ENCODE peak calls at places on chromosome 13, in four cellular contexts. One of them, this sample, is unnamed.

GRCh38 chr13:80923907-80924306 is 583.0 kb upstream of the SPRY2 start:
- DNase-seq in naive thymus-derived CD8-positive, alpha-beta T cell: no peak
- DNase-seq in non-pigmented ciliary epithelial cell: no peak
- DNase-seq in activated CD4-positive, alpha-beta T cell treated with anti-CD3 and anti-CD28 coated beads, Interleukin-2, amount 50 U/mL, for 1 hour: no peak
- DNase-seq in this sample: peak

GRCh38 chr13:104871456-104871855 is 1664.0 kb downstream of the EFNB2 start:
- DNase-seq in activated CD4-positive, alpha-beta T cell treated with anti-CD3 and anti-CD28 coated beads, Interleukin-2, amount 50 U/mL, for 1 hour: no peak
- DNase-seq in non-pigmented ciliary epithelial cell: no peak
- DNase-seq in naive thymus-derived CD8-positive, alpha-beta T cell: no peak
- DNase-seq in this sample: no peak

GRCh38 chr13:112118451-112119064 is 51.6 kb downstream of the SOX1 start:
- DNase-seq in naive thymus-derived CD8-positive, alpha-beta T cell: no peak
- DNase-seq in non-pigmented ciliary epithelial cell: no peak
- DNase-seq in activated CD4-positive, alpha-beta T cell treated with anti-CD3 and anti-CD28 coated beads, Interleukin-2, amount 50 U/mL, for 1 hour: no peak
- DNase-seq in this sample: no peak

GRCh38 chr13:91406619-91407018 is 8.2 kb downstream of the GPC5 start:
- DNase-seq in activated CD4-positive, alpha-beta T cell treated with anti-CD3 and anti-CD28 coated beads, Interleukin-2, amount 50 U/mL, for 1 hour: no peak
- DNase-seq in non-pigmented ciliary epithelial cell: no peak
- DNase-seq in naive thymus-derived CD8-positive, alpha-beta T cell: no peak
- DNase-seq in this sample: no peak

GRCh38 chr13:45036206-45036605 is 46.9 kb downstream of the GPALPP1 start:
- DNase-seq in non-pigmented ciliary epithelial cell: no peak
- DNase-seq in activated CD4-positive, alpha-beta T cell treated with anti-CD3 and anti-CD28 coated beads, Interleukin-2, amount 50 U/mL, for 1 hour: no peak
- DNase-seq in naive thymus-derived CD8-positive, alpha-beta T cell: no peak
- DNase-seq in this sample: no peak

GRCh38 chr13:75410207-75410606 is 71.8 kb downstream of the TBC1D4 start:
- DNase-seq in naive thymus-derived CD8-positive, alpha-beta T cell: no peak
- DNase-seq in activated CD4-positive, alpha-beta T cell treated with anti-CD3 and anti-CD28 coated beads, Interleukin-2, amount 50 U/mL, for 1 hour: no peak
- DNase-seq in non-pigmented ciliary epithelial cell: no peak
- DNase-seq in this sample: no peak

GRCh38 chr13:61954092-61954491 is 538.4 kb upstream of the PCDH20 start:
- DNase-seq in naive thymus-derived CD8-positive, alpha-beta T cell: no peak
- DNase-seq in activated CD4-positive, alpha-beta T cell treated with anti-CD3 and anti-CD28 coated beads, Interleukin-2, amount 50 U/mL, for 1 hour: no peak
- DNase-seq in non-pigmented ciliary epithelial cell: peak
- DNase-seq in this sample: peak

GRCh38 chr13:21060063-21060826 is 1.1 kb downstream of the LATS2 start:
- DNase-seq in naive thymus-derived CD8-positive, alpha-beta T cell: no peak
- DNase-seq in activated CD4-positive, alpha-beta T cell treated with anti-CD3 and anti-CD28 coated beads, Interleukin-2, amount 50 U/mL, for 1 hour: no peak
- DNase-seq in non-pigmented ciliary epithelial cell: no peak
- DNase-seq in this sample: peak

GRCh38 chr13:28137556-28137955 is 789 bp upstream of the PAN3 start:
- DNase-seq in non-pigmented ciliary epithelial cell: no peak
- DNase-seq in activated CD4-positive, alpha-beta T cell treated with anti-CD3 and anti-CD28 coated beads, Interleukin-2, amount 50 U/mL, for 1 hour: no peak
- DNase-seq in naive thymus-derived CD8-positive, alpha-beta T cell: no peak
- DNase-seq in this sample: no peak

GRCh38 chr13:64723735-64724134 is 2506.4 kb downstream of the PCDH9 start:
- DNase-seq in naive thymus-derived CD8-positive, alpha-beta T cell: no peak
- DNase-seq in activated CD4-positive, alpha-beta T cell treated with anti-CD3 and anti-CD28 coated beads, Interleukin-2, amount 50 U/mL, for 1 hour: no peak
- DNase-seq in non-pigmented ciliary epithelial cell: peak
- DNase-seq in this sample: peak

GRCh38 chr13:112916296-112916695 is 52.7 kb upstream of the MCF2L start:
- DNase-seq in naive thymus-derived CD8-positive, alpha-beta T cell: no peak
- DNase-seq in activated CD4-positive, alpha-beta T cell treated with anti-CD3 and anti-CD28 coated beads, Interleukin-2, amount 50 U/mL, for 1 hour: no peak
- DNase-seq in non-pigmented ciliary epithelial cell: no peak
- DNase-seq in this sample: no peak

GRCh38 chr13:30846311-30846710 is 59.8 kb upstream of the MEDAG start:
- DNase-seq in non-pigmented ciliary epithelial cell: no peak
- DNase-seq in activated CD4-positive, alpha-beta T cell treated with anti-CD3 and anti-CD28 coated beads, Interleukin-2, amount 50 U/mL, for 1 hour: no peak
- DNase-seq in naive thymus-derived CD8-positive, alpha-beta T cell: no peak
- DNase-seq in this sample: peak

GRCh38 chr13:44347905-44348304 is 25.7 kb upstream of the SERP2 start:
- DNase-seq in non-pigmented ciliary epithelial cell: no peak
- DNase-seq in naive thymus-derived CD8-positive, alpha-beta T cell: no peak
- DNase-seq in activated CD4-positive, alpha-beta T cell treated with anti-CD3 and anti-CD28 coated beads, Interleukin-2, amount 50 U/mL, for 1 hour: no peak
- DNase-seq in this sample: peak

GRCh38 chr13:51761638-51762350 is 42.2 kb downstream of the DHRS12 start:
- DNase-seq in naive thymus-derived CD8-positive, alpha-beta T cell: no peak
- DNase-seq in activated CD4-positive, alpha-beta T cell treated with anti-CD3 and anti-CD28 coated beads, Interleukin-2, amount 50 U/mL, for 1 hour: no peak
- DNase-seq in non-pigmented ciliary epithelial cell: no peak
- DNase-seq in this sample: peak

GRCh38 chr13:20567881-20568528 is 1.0 kb downstream of the IFT88 start:
- DNase-seq in non-pigmented ciliary epithelial cell: no peak
- DNase-seq in naive thymus-derived CD8-positive, alpha-beta T cell: no peak
- DNase-seq in activated CD4-positive, alpha-beta T cell treated with anti-CD3 and anti-CD28 coated beads, Interleukin-2, amount 50 U/mL, for 1 hour: no peak
- DNase-seq in this sample: no peak

GRCh38 chr13:112651306-112651705 is 38.5 kb upstream of the ATP11A start:
- DNase-seq in activated CD4-positive, alpha-beta T cell treated with anti-CD3 and anti-CD28 coated beads, Interleukin-2, amount 50 U/mL, for 1 hour: no peak
- DNase-seq in non-pigmented ciliary epithelial cell: no peak
- DNase-seq in naive thymus-derived CD8-positive, alpha-beta T cell: no peak
- DNase-seq in this sample: peak

GRCh38 chr13:21365574-21365973 is 93.5 kb downstream of the ZDHHC20 start:
- DNase-seq in activated CD4-positive, alpha-beta T cell treated with anti-CD3 and anti-CD28 coated beads, Interleukin-2, amount 50 U/mL, for 1 hour: no peak
- DNase-seq in naive thymus-derived CD8-positive, alpha-beta T cell: peak
- DNase-seq in non-pigmented ciliary epithelial cell: no peak
- DNase-seq in this sample: no peak

GRCh38 chr13:65555973-65556372 is 1674.2 kb downstream of the PCDH9 start:
- DNase-seq in non-pigmented ciliary epithelial cell: no peak
- DNase-seq in activated CD4-positive, alpha-beta T cell treated with anti-CD3 and anti-CD28 coated beads, Interleukin-2, amount 50 U/mL, for 1 hour: no peak
- DNase-seq in naive thymus-derived CD8-positive, alpha-beta T cell: no peak
- DNase-seq in this sample: no peak

GRCh38 chr13:31209172-31209818 is 9.5 kb downstream of the B3GLCT start:
- DNase-seq in non-pigmented ciliary epithelial cell: no peak
- DNase-seq in naive thymus-derived CD8-positive, alpha-beta T cell: no peak
- DNase-seq in activated CD4-positive, alpha-beta T cell treated with anti-CD3 and anti-CD28 coated beads, Interleukin-2, amount 50 U/mL, for 1 hour: no peak
- DNase-seq in this sample: peak

GRCh38 chr13:114111577-114111976 is 20.8 kb downstream of the RASA3 start:
- DNase-seq in non-pigmented ciliary epithelial cell: no peak
- DNase-seq in activated CD4-positive, alpha-beta T cell treated with anti-CD3 and anti-CD28 coated beads, Interleukin-2, amount 50 U/mL, for 1 hour: no peak
- DNase-seq in naive thymus-derived CD8-positive, alpha-beta T cell: no peak
- DNase-seq in this sample: no peak

GRCh38 chr13:106602178-106602577 is 34.2 kb upstream of the ARGLU1 start:
- DNase-seq in naive thymus-derived CD8-positive, alpha-beta T cell: no peak
- DNase-seq in non-pigmented ciliary epithelial cell: no peak
- DNase-seq in activated CD4-positive, alpha-beta T cell treated with anti-CD3 and anti-CD28 coated beads, Interleukin-2, amount 50 U/mL, for 1 hour: no peak
- DNase-seq in this sample: no peak

GRCh38 chr13:98187862-98188261 is 10.8 kb upstream of the RNF113B start:
- DNase-seq in naive thymus-derived CD8-positive, alpha-beta T cell: no peak
- DNase-seq in non-pigmented ciliary epithelial cell: no peak
- DNase-seq in activated CD4-positive, alpha-beta T cell treated with anti-CD3 and anti-CD28 coated beads, Interleukin-2, amount 50 U/mL, for 1 hour: no peak
- DNase-seq in this sample: no peak

GRCh38 chr13:23288564-23288963 is 107.8 kb downstream of the SGCG start:
- DNase-seq in activated CD4-positive, alpha-beta T cell treated with anti-CD3 and anti-CD28 coated beads, Interleukin-2, amount 50 U/mL, for 1 hour: no peak
- DNase-seq in naive thymus-derived CD8-positive, alpha-beta T cell: no peak
- DNase-seq in non-pigmented ciliary epithelial cell: no peak
- DNase-seq in this sample: no peak

GRCh38 chr13:30927595-30927994 is 4.9 kb upstream of the TEX26 start:
- DNase-seq in non-pigmented ciliary epithelial cell: no peak
- DNase-seq in activated CD4-positive, alpha-beta T cell treated with anti-CD3 and anti-CD28 coated beads, Interleukin-2, amount 50 U/mL, for 1 hour: no peak
- DNase-seq in naive thymus-derived CD8-positive, alpha-beta T cell: no peak
- DNase-seq in this sample: no peak

GRCh38 chr13:98752111-98752941 is at the start of gene SLC15A1:
- DNase-seq in non-pigmented ciliary epithelial cell: no peak
- DNase-seq in activated CD4-positive, alpha-beta T cell treated with anti-CD3 and anti-CD28 coated beads, Interleukin-2, amount 50 U/mL, for 1 hour: no peak
- DNase-seq in naive thymus-derived CD8-positive, alpha-beta T cell: no peak
- DNase-seq in this sample: peak

GRCh38 chr13:31797154-31797775 is 57.9 kb downstream of the RXFP2 start:
- DNase-seq in naive thymus-derived CD8-positive, alpha-beta T cell: no peak
- DNase-seq in activated CD4-positive, alpha-beta T cell treated with anti-CD3 and anti-CD28 coated beads, Interleukin-2, amount 50 U/mL, for 1 hour: no peak
- DNase-seq in non-pigmented ciliary epithelial cell: no peak
- DNase-seq in this sample: peak